ENCODE peak calls at places on chromosomes 5 and 9, in seven cellular contexts. P is cardiac muscle cell; N is CD4-positive, CD25-positive, alpha-beta regulatory T cell; K is uterus; A is CD8-positive, alpha-beta memory T cell; Q is left ventricle myocardium inferior; W is neuronal stem cell. U is an unnamed sample.
A peak's percentile ranks its signal among the peaks of the same experiment; 100 is the strongest.

GRCh38 chr9:8867148-8867547 is 1067.6 kb upstream of the DMAC1 start:
- DNase-seq in P (no peak), N (no peak), K (no peak), A (no peak), Q (no peak), W (no peak), U (no peak)

GRCh38 chr5:147750065-147750464 is 32.5 kb downstream of the JAKMIP2 start:
- DNase-seq in P (no peak), N (no peak), K (no peak), A (no peak), Q (no peak), W (no peak), U (no peak)

GRCh38 chr9:124788542-124789217 is 11.7 kb downstream of the OLFML2A start:
- DNase-seq in P (no peak), N (no peak), K (no peak), A (no peak), Q (no peak), W (no peak), U (no peak)

GRCh38 chr5:164175083-164175482 is 669.7 kb downstream of the MAT2B start:
- DNase-seq in P (peak; percentile 30), N (no peak), K (no peak), A (no peak), Q (no peak), W (no peak), U (no peak)

GRCh38 chr9:124839612-124840299 is 13.5 kb upstream of the WDR38 start:
- DNase-seq in P (peak; percentile 45), N (no peak), K (no peak), A (no peak), Q (no peak), W (no peak), U (no peak)

GRCh38 chr5:65034782-65035181 is 266.1 kb downstream of the CWC27 start:
- DNase-seq in P (no peak), N (no peak), K (peak; percentile 20), A (no peak), Q (peak; percentile 19), W (no peak), U (no peak)

GRCh38 chr9:135165756-135166519 is 78.5 kb downstream of the OLFM1 start:
- DNase-seq in P (no peak), N (no peak), K (no peak), A (no peak), Q (no peak), W (no peak), U (no peak)

GRCh38 chr5:133861161-133861737 is 107.2 kb downstream of the C5orf15 start:
- DNase-seq in P (no peak), N (no peak), K (no peak), A (no peak), Q (no peak), W (no peak), U (no peak)

GRCh38 chr5:1174122-1174936 is 27.1 kb upstream of the SLC6A19 start:
- DNase-seq in P (peak; percentile 83), N (no peak), K (peak; percentile 34), A (peak; percentile 41), Q (peak; percentile 61), W (no peak), U (peak; percentile 23)

GRCh38 chr9:93207326-93207814 is 23.4 kb downstream of the WNK2 start:
- DNase-seq in P (peak; percentile 67), N (no peak), K (peak; percentile 68), A (peak; percentile 20), Q (peak; percentile 64), W (no peak), U (no peak)

GRCh38 chr9:129704797-129705196 is 39.4 kb downstream of the PRRX2 start:
- DNase-seq in P (no peak), N (no peak), K (no peak), A (no peak), Q (no peak), W (no peak), U (no peak)
- H3K4me1 ChIP-seq in P (peaks cover 16% of the 10 kb centered on the region), N (no peaks in the 10 kb centered on the region), K (peaks cover 10% of the 10 kb centered on the region), A (no peaks in the 10 kb centered on the region), Q (peaks cover 5% of the 10 kb centered on the region), W (peaks cover 7% of the 10 kb centered on the region), U (no peaks in the 10 kb centered on the region)

DNA sequence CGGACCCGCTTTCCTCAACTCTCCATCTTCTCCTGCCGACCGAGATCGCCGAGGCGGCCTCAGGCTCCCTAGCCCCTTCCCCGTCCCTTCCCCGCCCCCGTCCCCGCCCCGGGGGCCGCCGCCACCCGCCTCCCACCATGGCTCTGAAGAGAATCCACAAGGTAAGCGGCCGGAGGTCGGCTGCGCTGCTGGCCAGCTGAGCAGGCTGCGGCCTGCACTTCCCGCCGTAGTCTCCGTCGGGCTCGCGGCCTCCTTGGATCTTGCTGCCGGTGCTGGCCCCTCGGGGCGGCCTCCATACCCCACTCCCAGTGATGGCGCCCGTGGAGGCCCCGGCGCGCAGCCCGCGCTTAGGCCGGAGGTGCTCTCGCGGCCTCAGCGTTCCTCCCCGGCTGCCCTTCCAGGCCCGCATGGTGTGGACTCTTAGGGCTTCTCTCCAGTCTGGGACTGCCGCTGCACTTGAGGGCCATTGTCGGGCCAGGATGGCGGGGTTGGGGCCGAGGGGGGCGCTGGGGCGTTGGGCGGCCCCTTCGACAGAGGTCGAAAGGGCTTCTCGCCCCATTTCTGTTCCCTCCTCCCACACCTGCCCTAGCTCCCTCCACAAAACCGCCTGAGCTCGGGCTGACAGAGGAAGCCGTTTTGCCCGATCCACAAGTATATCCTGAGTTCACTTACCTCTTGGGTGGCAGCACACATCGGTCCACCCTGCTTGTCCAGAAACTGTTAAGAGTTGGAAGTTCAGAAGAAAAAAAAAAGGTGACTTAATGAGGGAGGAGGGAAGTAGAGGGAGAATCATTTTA is 714 bp downstream of the UBE2D2 start:
- DNase-seq in P (peak; percentile 52), N (no peak), K (no peak), A (no peak), Q (no peak), W (no peak), U (no peak)
- H3K4me1 ChIP-seq in P (peaks cover 35% of the 10 kb centered on the region), N (peaks cover 48% of the 10 kb centered on the region), K (peaks cover 9% of the 10 kb centered on the region), A (peaks cover 49% of the 10 kb centered on the region), Q (peaks cover 63% of the 10 kb centered on the region), W (peaks cover 5% of the 10 kb centered on the region), U (peaks cover 50% of the 10 kb centered on the region)

DNA sequence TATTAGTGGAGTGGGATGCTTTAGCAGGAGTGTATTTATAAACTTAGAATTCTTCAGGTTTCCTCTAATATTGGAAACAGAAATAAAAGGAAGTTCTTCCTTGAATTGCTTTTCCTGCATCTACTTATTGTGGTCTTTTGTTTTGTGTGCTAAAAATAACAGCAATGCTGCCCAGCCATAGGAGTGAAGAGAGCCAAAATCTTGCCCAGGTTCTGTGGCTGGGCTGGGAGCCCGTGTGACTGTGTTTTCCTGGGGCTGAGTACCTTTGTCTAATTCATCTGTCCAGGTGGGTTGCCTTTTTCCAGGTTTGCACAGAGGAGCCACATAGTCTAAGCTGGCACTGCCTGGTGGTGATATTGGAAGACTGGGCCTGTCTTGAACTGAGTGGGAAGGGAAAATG is 179.7 kb upstream of the ADAMTSL1 start:
- DNase-seq in P (no peak), N (no peak), K (no peak), A (no peak), Q (no peak), W (no peak), U (no peak)
- H3K4me1 ChIP-seq in P (peaks cover 2% of the 10 kb centered on the region), N (no peaks in the 10 kb centered on the region), K (no peaks in the 10 kb centered on the region), A (no peaks in the 10 kb centered on the region), Q (peaks cover 34% of the 10 kb centered on the region), W (no peaks in the 10 kb centered on the region), U (no peaks in the 10 kb centered on the region)

DNA sequence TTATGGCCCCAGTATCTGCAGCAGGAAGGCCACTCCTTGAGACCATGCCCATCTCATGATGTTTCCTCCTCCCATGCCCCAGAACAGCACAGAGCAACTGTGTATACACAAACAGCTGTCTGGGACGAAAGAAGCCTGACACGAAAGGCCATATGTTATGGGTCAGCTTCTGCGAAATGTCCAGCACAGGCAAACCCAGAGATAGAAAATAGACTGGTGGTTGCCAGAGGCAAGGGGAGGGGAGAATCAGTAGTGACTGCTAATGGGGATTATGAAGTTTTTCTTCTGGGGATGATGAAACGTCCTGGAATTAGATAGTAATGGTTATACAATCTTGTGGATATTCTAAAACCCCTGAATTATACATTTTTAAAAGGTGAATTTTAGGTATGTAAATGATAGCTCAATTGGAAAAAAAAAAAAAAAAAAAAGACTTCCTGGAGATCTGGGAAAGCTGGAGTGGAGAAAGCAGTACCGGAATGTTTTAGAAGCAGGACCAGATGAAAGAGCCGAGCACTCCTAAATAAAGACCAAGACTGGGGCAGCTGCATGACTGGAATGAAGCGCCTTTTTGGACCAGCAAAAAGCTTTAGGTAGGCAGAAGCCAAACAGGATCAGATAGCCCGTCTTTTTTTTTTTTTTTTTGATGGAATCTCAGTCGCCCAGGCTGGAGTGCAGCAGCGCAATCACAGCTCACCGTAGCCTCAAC is 29.2 kb downstream of the PCDHGC5 start:
- DNase-seq in P (peak; percentile 57), N (no peak), K (no peak), A (no peak), Q (no peak), W (no peak), U (no peak)
- H3K4me1 ChIP-seq in P (peaks cover 3% of the 10 kb centered on the region), N (peaks cover 16% of the 10 kb centered on the region), K (peaks cover 12% of the 10 kb centered on the region), A (peaks cover 20% of the 10 kb centered on the region), Q (peaks cover 95% of the 10 kb centered on the region), W (peaks cover 31% of the 10 kb centered on the region), U (peaks cover 28% of the 10 kb centered on the region)

GRCh38 chr9:131433302-131433854 is 39.5 kb downstream of the PRRC2B start:
- DNase-seq in P (no peak), N (no peak), K (no peak), A (no peak), Q (no peak), W (no peak), U (no peak)
- H3K4me1 ChIP-seq in P (peaks cover 6% of the 10 kb centered on the region), N (peaks cover 12% of the 10 kb centered on the region), K (no peaks in the 10 kb centered on the region), A (peaks cover 19% of the 10 kb centered on the region), Q (peaks cover 70% of the 10 kb centered on the region), W (peaks cover 17% of the 10 kb centered on the region), U (peaks cover 18% of the 10 kb centered on the region)

U was measured in CD4-positive, alpha-beta memory T cell.